ENCODE peak calls at places on chromosomes 13 and 19, in eight cellular contexts. R is right lobe of liver; Z is CD4-positive, alpha-beta T cell; S is lung; X is tibial artery; J is left ventricle myocardium inferior; L is thoracic aorta; A is cardiac muscle cell. F is an unnamed sample.

GRCh38 chr19:49097453-49098288 is 12.4 kb downstream of the SNRNP70 start:
- DNase-seq in S (peak), R (peak), L (no peak), Z (peak), J (peak), A (peak), X (peak), F (peak)

GRCh38 chr19:53308339-53308811 is 25.2 kb upstream of the ZNF845 start:
- DNase-seq in X (no peak), Z (no peak), A (peak), J (peak), L (no peak), R (no peak), S (no peak), F (peak)

GRCh38 chr19:55368701-55369563 is 1.3 kb downstream of the IL11 start:
- DNase-seq in Z (no peak), L (no peak), R (no peak), S (no peak), X (no peak), A (no peak), J (no peak), F (peak)

GRCh38 chr19:1259206-1259872 is 9.8 kb upstream of the CIRBP start:
- DNase-seq in L (no peak), S (peak), Z (peak), J (peak), A (no peak), X (peak), R (peak), F (peak)

GRCh38 chr13:26295812-26296211 is 41.9 kb downstream of the CDK8 start:
- DNase-seq in R (no peak), Z (no peak), L (no peak), X (no peak), A (no peak), J (no peak), S (no peak), F (no peak)

GRCh38 chr13:29159871-29160270 is 339.7 kb downstream of the MTUS2 start:
- DNase-seq in J (no peak), R (no peak), L (no peak), S (no peak), A (no peak), X (no peak), Z (no peak), F (no peak)

GRCh38 chr19:39506944-39507714 is 7.8 kb upstream of the SELENOV start:
- DNase-seq in Z (no peak), S (no peak), R (no peak), X (no peak), A (peak), L (no peak), J (no peak), F (peak)

GRCh38 chr13:59510377-59510776 is 653.4 kb downstream of the DIAPH3 start:
- DNase-seq in Z (no peak), A (no peak), X (no peak), J (no peak), L (no peak), S (no peak), R (no peak), F (no peak)

GRCh38 chr13:44876782-44877324 is 112.4 kb downstream of the NUFIP1 start:
- DNase-seq in A (peak), Z (no peak), X (no peak), J (no peak), L (no peak), S (no peak), R (no peak), F (peak)

GRCh38 chr13:50230365-50230978 is 215.2 kb downstream of the KCNRG start:
- DNase-seq in J (no peak), R (no peak), S (no peak), Z (no peak), A (no peak), X (no peak), L (no peak), F (no peak)

GRCh38 chr19:50624949-50625600 is 14.6 kb downstream of the SYT3 start:
- DNase-seq in J (no peak), X (no peak), Z (no peak), A (no peak), L (no peak), R (no peak), S (no peak), F (no peak)

GRCh38 chr19:39070888-39071287 is 13.3 kb upstream of the ACP7 start:
- DNase-seq in X (no peak), J (no peak), R (no peak), L (no peak), S (no peak), Z (no peak), A (no peak), F (no peak)

GRCh38 chr19:618674-619285 is 14.6 kb downstream of the POLRMT start:
- DNase-seq in X (no peak), R (no peak), Z (no peak), L (no peak), J (no peak), S (no peak), A (no peak), F (no peak)

GRCh38 chr19:15640904-15641597 is 354 bp downstream of the CYP4F3 start:
- DNase-seq in L (no peak), Z (no peak), X (no peak), R (peak), A (no peak), S (no peak), J (no peak), F (no peak)

GRCh38 chr19:4378886-4379285 is 21.5 kb downstream of the SH3GL1 start:
- DNase-seq in R (no peak), S (no peak), Z (no peak), L (no peak), X (no peak), A (no peak), J (no peak), F (no peak)

GRCh38 chr13:33204130-33204927 is 81.2 kb downstream of the STARD13 start:
- DNase-seq in X (peak), Z (no peak), S (no peak), L (peak), R (peak), A (no peak), J (peak), F (no peak)

GRCh38 chr19:47848871-47849473 is 10.1 kb upstream of the TPRX2 start:
- DNase-seq in A (peak), S (no peak), Z (peak), X (no peak), R (no peak), L (no peak), J (no peak), F (peak)

GRCh38 chr19:3798137-3798536 is 12.0 kb upstream of the MATK start:
- DNase-seq in R (no peak), J (no peak), X (no peak), S (no peak), L (no peak), Z (no peak), A (no peak), F (no peak)

GRCh38 chr19:12703056-12703455 is 6.6 kb upstream of the FBXW9 start:
- DNase-seq in X (no peak), A (peak), J (no peak), R (no peak), Z (no peak), L (no peak), S (no peak), F (peak)

GRCh38 chr13:22311734-22312404 is 641.0 kb downstream of the FGF9 start:
- DNase-seq in J (peak), A (no peak), L (no peak), R (no peak), X (peak), S (no peak), Z (no peak), F (no peak)

GRCh38 chr13:90645582-90645981 is 701.9 kb upstream of the MIR17HG start:
- DNase-seq in X (no peak), R (no peak), L (no peak), S (no peak), A (no peak), J (no peak), Z (no peak), F (no peak)

GRCh38 chr19:48814895-48815294 is 4.1 kb upstream of the BCAT2 start:
- DNase-seq in A (no peak), J (no peak), X (no peak), L (no peak), Z (no peak), R (no peak), S (no peak), F (no peak)

GRCh38 chr13:39036212-39036611 is 1.7 kb downstream of the PROSER1 start:
- DNase-seq in Z (no peak), J (no peak), A (peak), L (no peak), X (no peak), R (no peak), S (no peak), F (no peak)

GRCh38 chr19:51337141-51337860 is 4.6 kb downstream of the VSIG10L start:
- DNase-seq in S (no peak), X (no peak), Z (no peak), R (no peak), A (no peak), J (no peak), L (no peak), F (no peak)

GRCh38 chr13:60514891-60515290 is 117.9 kb downstream of the TDRD3 start:
- DNase-seq in L (no peak), R (no peak), Z (no peak), J (no peak), A (no peak), X (no peak), S (no peak), F (no peak)

GRCh38 chr13:46614582-46614981 is 61.6 kb downstream of the LRCH1 start:
- DNase-seq in R (no peak), J (no peak), S (no peak), L (no peak), Z (no peak), X (no peak), A (no peak), F (no peak)

GRCh38 chr13:52036037-52036436 is 11.5 kb downstream of the UTP14C start:
- DNase-seq in A (no peak), Z (no peak), R (no peak), S (no peak), L (no peak), J (no peak), X (no peak), F (no peak)

GRCh38 chr13:99496322-99497142 is 4.7 kb upstream of the TM9SF2 start:
- DNase-seq in A (no peak), X (peak), J (peak), S (peak), Z (peak), L (peak), R (peak), F (no peak)

DNA sequence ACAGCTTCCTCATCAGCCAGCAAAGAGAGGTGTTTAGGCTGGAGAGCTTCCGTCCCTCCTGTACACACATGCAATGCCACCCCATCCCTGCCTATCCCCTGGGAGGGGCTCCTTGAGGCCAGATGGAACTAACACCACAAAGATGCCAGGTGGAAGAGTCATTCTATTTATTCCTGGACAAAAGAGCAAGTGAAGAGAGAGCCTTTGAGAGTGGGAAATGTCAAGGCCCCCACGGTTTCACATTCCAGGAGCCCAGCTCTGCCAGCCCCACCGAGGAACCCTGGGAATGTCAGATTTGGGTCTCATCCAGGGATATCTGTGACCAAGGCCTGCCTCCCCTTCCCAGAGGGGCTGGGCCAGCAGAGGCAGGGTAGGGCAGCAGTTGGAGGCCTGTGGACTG is 30.8 kb upstream of the IGFL1 start:
- DNase-seq in Z (no peak), L (no peak), S (no peak), J (no peak), X (no peak), R (no peak), A (no peak), F (no peak)
- H3K27ac ChIP-seq in Z (no peak), L (no peak), S (no peak), J (no peak), X (no peak), R (no peak), A (no peak), F (no peak)

DNA sequence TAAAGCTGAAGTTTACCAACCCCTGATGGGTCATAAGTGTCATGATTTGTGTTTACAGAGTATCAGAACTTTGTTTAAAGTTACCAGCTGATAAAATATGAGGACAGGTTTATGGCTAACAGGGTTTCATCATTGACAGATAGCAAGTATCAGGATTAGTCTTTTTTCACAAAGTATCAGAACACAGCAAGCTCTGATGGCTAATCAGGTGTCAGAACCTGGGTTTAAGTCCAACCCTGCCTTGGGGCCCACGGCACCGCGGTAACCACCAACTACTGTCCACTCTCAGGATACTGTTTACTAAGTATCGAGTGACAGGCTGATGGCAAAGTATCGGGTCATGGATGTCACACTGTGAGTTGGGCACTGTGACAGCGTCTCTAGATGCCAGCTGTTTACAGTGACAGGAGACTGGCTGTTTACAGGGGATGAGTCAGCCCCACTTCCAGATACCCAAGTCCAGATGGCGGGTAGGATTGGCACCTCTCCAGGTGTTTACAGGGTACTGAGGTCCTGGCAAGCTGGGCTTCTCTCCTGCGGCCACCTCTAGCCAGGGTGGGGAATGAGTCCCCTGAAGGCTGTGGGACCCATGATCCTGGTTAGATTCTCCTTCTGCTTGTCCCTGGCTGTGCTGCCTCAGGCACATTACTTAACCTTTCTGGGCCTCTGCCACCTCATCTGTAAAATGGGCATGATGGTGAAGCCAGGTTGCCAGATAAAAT is 21.8 kb downstream of the ARRDC2 start:
- DNase-seq in J (no peak), A (no peak), Z (no peak), X (no peak), L (no peak), R (peak), S (no peak), F (no peak)
- H3K27ac ChIP-seq in J (peak), A (no peak), Z (no peak), X (peak), L (no peak), R (peak), S (no peak), F (no peak)

DNA sequence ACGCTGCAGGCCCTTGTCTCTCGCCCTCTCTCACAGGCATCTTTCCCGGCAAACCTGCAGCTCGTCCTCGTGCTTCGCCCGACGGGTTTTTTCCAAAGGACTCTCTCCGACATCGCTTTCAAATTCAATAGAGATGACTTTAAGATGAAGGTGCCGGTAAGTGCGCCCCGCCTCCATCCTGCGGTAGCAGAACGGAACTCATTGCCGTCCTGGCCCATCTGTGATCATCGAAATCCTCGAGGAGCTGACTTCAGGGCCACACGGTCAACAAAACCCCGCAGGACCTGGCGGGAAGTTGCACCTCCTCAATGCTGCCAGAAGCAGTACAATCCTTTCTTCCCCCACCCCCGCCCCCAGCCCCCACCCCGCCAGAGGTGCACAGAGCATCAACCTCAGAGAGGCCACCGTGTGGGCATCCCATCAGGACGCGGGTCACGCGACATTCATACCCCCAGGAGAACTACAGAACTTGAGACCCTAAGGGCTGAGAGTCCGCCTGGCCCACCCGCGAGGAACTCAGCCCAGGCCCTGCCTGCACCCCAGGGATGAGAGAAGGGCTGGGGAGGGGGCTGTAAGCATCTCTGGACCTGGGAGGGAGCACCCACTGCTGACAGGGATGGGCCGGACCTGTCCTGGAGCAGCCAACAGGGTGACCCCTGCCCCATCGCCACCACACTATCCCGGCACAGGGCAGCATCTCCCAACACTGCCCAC is 44.9 kb upstream of the F7 start:
- DNase-seq in S (no peak), L (no peak), A (no peak), X (no peak), J (peak), R (peak), Z (no peak), F (no peak)
- H3K27ac ChIP-seq in S (no peak), L (no peak), A (no peak), X (no peak), J (no peak), R (no peak), Z (no peak), F (no peak)

GRCh38 chr19:19232231-19232630 is 20.5 kb downstream of the NCAN start:
- DNase-seq in Z (no peak), A (no peak), S (no peak), R (no peak), L (no peak), X (no peak), J (no peak), F (peak)
- H3K27ac ChIP-seq in Z (no peak), A (no peak), S (no peak), R (no peak), L (no peak), X (no peak), J (no peak), F (peak)

GRCh38 chr19:17527326-17527725 is 15.9 kb downstream of the PGLS start:
- DNase-seq in Z (no peak), L (no peak), S (no peak), X (no peak), R (no peak), J (no peak), A (no peak), F (no peak)

GRCh38 chr19:17524651-17525050 is 13.2 kb downstream of the PGLS start:
- DNase-seq in S (no peak), J (no peak), R (no peak), Z (no peak), A (no peak), X (no peak), L (no peak), F (no peak)

GRCh38 chr19:17526922-17527321 is 15.5 kb downstream of the PGLS start:
- DNase-seq in Z (no peak), R (no peak), L (no peak), X (no peak), A (no peak), J (no peak), S (no peak), F (no peak)

GRCh38 chr19:17522988-17523872 is 11.8 kb downstream of the PGLS start:
- DNase-seq in A (no peak), L (no peak), X (peak), J (peak), S (peak), R (peak), Z (peak), F (no peak)

DNA sequence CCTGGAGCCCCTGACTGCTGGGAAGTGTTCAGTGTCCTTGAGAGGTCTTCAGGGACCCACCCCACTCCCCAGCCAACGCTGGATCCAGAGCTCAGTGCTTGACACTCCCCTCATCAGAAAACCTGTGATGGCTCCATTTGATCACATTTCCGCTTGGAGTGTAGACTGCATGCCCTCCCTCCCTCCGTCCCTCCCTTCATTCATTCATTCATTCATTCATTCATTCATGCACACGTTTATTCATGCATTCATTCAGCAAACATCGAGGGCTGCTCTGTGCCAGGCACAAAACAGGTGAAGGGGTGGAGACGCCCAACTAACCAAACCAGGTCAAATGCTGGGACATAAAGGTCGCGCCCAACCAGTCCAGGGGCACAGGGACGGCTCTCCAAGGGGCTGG is 13.7 kb downstream of the PGLS start:
- DNase-seq in A (no peak), L (no peak), R (no peak), X (no peak), S (no peak), Z (no peak), J (no peak), F (no peak)
- H3K27ac ChIP-seq in A (no peak), L (no peak), R (no peak), X (no peak), S (no peak), Z (no peak), J (no peak), F (no peak)

GRCh38 chr19:45078390-45079062 is 534 bp upstream of the GEMIN7 start:
- DNase-seq in X (no peak), S (no peak), A (no peak), J (no peak), L (no peak), R (no peak), Z (no peak), F (no peak)
- H3K27ac ChIP-seq in X (peak), S (peak), A (peak), J (peak), L (no peak), R (no peak), Z (peak), F (peak)

DNA sequence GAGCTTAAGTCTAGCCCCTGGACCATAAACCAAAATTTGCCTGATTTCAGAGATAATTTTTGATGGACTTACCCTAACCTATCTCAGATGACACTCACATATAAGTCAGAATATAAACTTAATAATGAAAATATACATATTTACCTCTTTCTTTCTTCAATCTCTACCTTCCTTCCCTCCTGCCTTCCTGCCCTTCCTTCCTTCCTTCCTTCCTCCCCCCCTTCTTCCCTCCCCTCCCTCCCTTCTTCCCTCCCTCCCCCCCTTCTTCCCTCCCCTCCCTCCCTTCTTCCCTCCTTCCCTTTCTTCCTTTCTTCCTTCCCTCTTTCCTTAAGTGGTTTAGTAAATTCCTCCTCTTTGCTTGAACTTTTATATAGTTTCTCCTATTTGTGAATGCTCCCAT is 88.7 kb downstream of the EDNRB start:
- DNase-seq in R (no peak), X (no peak), J (no peak), L (no peak), S (no peak), Z (no peak), A (no peak), F (no peak)
- H3K27ac ChIP-seq in R (no peak), X (no peak), J (no peak), L (no peak), S (no peak), Z (no peak), A (no peak), F (no peak)

GRCh38 chr19:37961198-37961597 is 54.2 kb downstream of the SIPA1L3 start:
- DNase-seq in Z (no peak), J (no peak), X (no peak), R (no peak), A (no peak), S (no peak), L (no peak), F (no peak)
- H3K27ac ChIP-seq in Z (no peak), J (no peak), X (no peak), R (no peak), A (no peak), S (no peak), L (no peak), F (no peak)

GRCh38 chr13:72985610-72986009 is 73.2 kb upstream of the KLF5 start:
- DNase-seq in J (no peak), L (no peak), S (no peak), R (no peak), A (no peak), X (no peak), Z (no peak), F (no peak)

GRCh38 chr13:72990883-72991282 is 67.9 kb upstream of the KLF5 start:
- DNase-seq in L (no peak), R (no peak), S (no peak), J (no peak), X (no peak), A (no peak), Z (no peak), F (no peak)

GRCh38 chr13:72983085-72983768 is 75.6 kb upstream of the KLF5 start:
- DNase-seq in J (no peak), L (no peak), S (peak), R (no peak), Z (no peak), A (no peak), X (no peak), F (no peak)

GRCh38 chr13:72986197-72986596 is 72.6 kb upstream of the KLF5 start:
- DNase-seq in L (no peak), R (no peak), X (no peak), A (no peak), S (no peak), J (no peak), Z (no peak), F (no peak)
- H3K27ac ChIP-seq in L (no peak), R (no peak), X (no peak), A (no peak), S (no peak), J (no peak), Z (no peak), F (no peak)

F was measured in WERI-Rb-1.